ENCODE peak calls at places on chromosomes 13 and 19, in nine cellular contexts. B, S, Z, G, M, O, K, N and E are unnamed samples. For H3K4me1, the result is how much of the 10 kb centered on the place peaks cover.

GRCh38 chr13:42594577-42595571 is 20.9 kb downstream of the TNFSF11 start:
- DNase-seq in B (peak), S (peak), Z (no peak), G (peak), M (no peak), O (peak), K (peak), N (peak), E (peak)

GRCh38 chr19:11814707-11815050 is 606 bp downstream of the ZNF440 start:
- DNase-seq in B (no peak), S (peak), Z (no peak), G (peak), M (no peak), O (peak), K (peak), N (no peak), E (no peak)

GRCh38 chr13:27975579-27976361 is 6.7 kb upstream of the CDX2 start:
- DNase-seq in B (no peak), S (no peak), Z (no peak), G (no peak), M (no peak), O (no peak), K (no peak), N (peak), E (no peak)

GRCh38 chr13:79659161-79659560 is 178.2 kb downstream of the NDFIP2 start:
- DNase-seq in B (no peak), S (no peak), Z (no peak), G (peak), M (peak), O (peak), K (no peak), N (no peak), E (no peak)

GRCh38 chr13:53138369-53139036 is 109.9 kb downstream of the OLFM4 start:
- DNase-seq in B (no peak), S (peak), Z (peak), G (no peak), M (peak), O (no peak), K (peak), N (no peak), E (peak)

GRCh38 chr13:40236566-40237168 is 429.8 kb downstream of the FOXO1 start:
- DNase-seq in B (no peak), S (peak), Z (peak), G (no peak), M (peak), O (no peak), K (no peak), N (peak), E (no peak)

GRCh38 chr19:31560021-31560770 is 211.0 kb upstream of the TSHZ3 start:
- DNase-seq in B (no peak), S (peak), Z (no peak), G (no peak), M (no peak), O (peak), K (peak), N (no peak), E (no peak)

GRCh38 chr19:6378036-6378435 is 2.3 kb upstream of the PSPN start:
- DNase-seq in B (peak), S (peak), Z (no peak), G (no peak), M (no peak), O (peak), K (peak), N (no peak), E (no peak)

GRCh38 chr13:28406728-28407266 is 88.1 kb downstream of the FLT1 start:
- DNase-seq in B (no peak), S (no peak), Z (no peak), G (no peak), M (no peak), O (no peak), K (no peak), N (no peak), E (no peak)

GRCh38 chr13:47901451-47901850 is 99.6 kb downstream of the SUCLA2 start:
- DNase-seq in B (no peak), S (peak), Z (no peak), G (no peak), M (no peak), O (peak), K (peak), N (no peak), E (no peak)

GRCh38 chr13:32669030-32669646 is 82.9 kb downstream of the PDS5B start:
- DNase-seq in B (no peak), S (peak), Z (no peak), G (peak), M (no peak), O (peak), K (peak), N (no peak), E (no peak)

GRCh38 chr19:32748497-32748896 is 28.9 kb downstream of the TDRD12 start:
- DNase-seq in B (no peak), S (no peak), Z (no peak), G (no peak), M (no peak), O (no peak), K (no peak), N (no peak), E (no peak)

GRCh38 chr13:87674143-87674772 is 3.1 kb downstream of the SLITRK5 start:
- DNase-seq in B (no peak), S (no peak), Z (no peak), G (no peak), M (no peak), O (no peak), K (no peak), N (no peak), E (no peak)

DNA sequence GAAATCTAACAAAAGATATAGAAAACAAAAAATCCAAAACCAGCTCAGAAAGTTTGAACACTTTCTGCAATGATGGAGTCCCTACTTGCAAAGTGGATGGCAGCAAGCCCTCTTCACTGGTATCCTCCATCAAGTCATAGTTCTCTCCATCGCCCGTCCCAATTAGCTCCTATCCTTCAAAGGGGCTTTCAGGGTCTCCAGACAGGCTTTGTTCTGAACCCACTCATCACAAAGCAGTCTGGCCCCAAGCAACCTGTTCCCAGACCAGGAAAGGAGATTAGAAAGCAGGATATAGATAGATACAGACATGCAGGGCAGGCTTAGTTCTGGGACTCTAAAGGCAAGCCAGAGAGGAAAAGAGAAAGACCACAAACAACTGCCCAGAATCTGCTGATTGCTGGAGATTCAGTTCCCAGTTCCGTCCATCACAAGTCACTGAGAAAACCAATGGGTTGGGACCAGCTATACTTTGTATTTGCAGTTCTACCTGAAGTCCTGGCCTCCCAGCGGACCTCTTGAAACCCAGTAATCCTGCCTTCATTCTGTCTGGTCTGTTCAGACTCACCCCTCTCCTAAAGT is 47.2 kb upstream of the EPHX3 start:
- DNase-seq in B (no peak), S (no peak), Z (no peak), G (no peak), M (no peak), O (no peak), K (no peak), N (no peak), E (no peak)
- H3K4me1 ChIP-seq in B (under half), S (half or more), Z (half or more), G (half or more), M (half or more), O (under half), K (under half), N (half or more), E (under half)

GRCh38 chr19:7441468-7442146 is 47.2 kb downstream of the PEX11G start:
- DNase-seq in B (no peak), S (no peak), Z (no peak), G (no peak), M (no peak), O (no peak), K (no peak), N (no peak), E (no peak)

GRCh38 chr19:7445104-7445503 is 43.7 kb downstream of the PEX11G start:
- DNase-seq in B (no peak), S (no peak), Z (no peak), G (no peak), M (no peak), O (no peak), K (no peak), N (no peak), E (no peak)

GRCh38 chr19:7444042-7444441 is 44.8 kb downstream of the PEX11G start:
- DNase-seq in B (no peak), S (no peak), Z (no peak), G (no peak), M (no peak), O (no peak), K (no peak), N (no peak), E (no peak)

GRCh38 chr19:7440188-7440975 is 48.5 kb downstream of the PEX11G start:
- DNase-seq in B (peak), S (no peak), Z (no peak), G (no peak), M (no peak), O (no peak), K (no peak), N (no peak), E (peak)

GRCh38 chr19:7442423-7442822 is 46.4 kb downstream of the PEX11G start:
- DNase-seq in B (no peak), S (no peak), Z (peak), G (no peak), M (peak), O (no peak), K (no peak), N (no peak), E (no peak)
- H3K4me1 ChIP-seq in B (under half), S (under half), Z (under half), G (under half), M (under half), O (under half), K (under half), N (under half), E (under half)

GRCh38 chr13:106525865-106526264 is 9.6 kb downstream of the EFNB2 start:
- DNase-seq in B (no peak), S (no peak), Z (no peak), G (no peak), M (no peak), O (no peak), K (no peak), N (no peak), E (no peak)

GRCh38 chr13:106529415-106530208 is 5.8 kb downstream of the EFNB2 start:
- DNase-seq in B (no peak), S (no peak), Z (no peak), G (no peak), M (no peak), O (no peak), K (no peak), N (no peak), E (no peak)

GRCh38 chr13:106527806-106528205 is 7.7 kb downstream of the EFNB2 start:
- DNase-seq in B (no peak), S (no peak), Z (no peak), G (no peak), M (no peak), O (no peak), K (no peak), N (no peak), E (no peak)

GRCh38 chr13:106528711-106529414 is 6.6 kb downstream of the EFNB2 start:
- DNase-seq in B (no peak), S (no peak), Z (no peak), G (no peak), M (no peak), O (no peak), K (no peak), N (no peak), E (no peak)

DNA sequence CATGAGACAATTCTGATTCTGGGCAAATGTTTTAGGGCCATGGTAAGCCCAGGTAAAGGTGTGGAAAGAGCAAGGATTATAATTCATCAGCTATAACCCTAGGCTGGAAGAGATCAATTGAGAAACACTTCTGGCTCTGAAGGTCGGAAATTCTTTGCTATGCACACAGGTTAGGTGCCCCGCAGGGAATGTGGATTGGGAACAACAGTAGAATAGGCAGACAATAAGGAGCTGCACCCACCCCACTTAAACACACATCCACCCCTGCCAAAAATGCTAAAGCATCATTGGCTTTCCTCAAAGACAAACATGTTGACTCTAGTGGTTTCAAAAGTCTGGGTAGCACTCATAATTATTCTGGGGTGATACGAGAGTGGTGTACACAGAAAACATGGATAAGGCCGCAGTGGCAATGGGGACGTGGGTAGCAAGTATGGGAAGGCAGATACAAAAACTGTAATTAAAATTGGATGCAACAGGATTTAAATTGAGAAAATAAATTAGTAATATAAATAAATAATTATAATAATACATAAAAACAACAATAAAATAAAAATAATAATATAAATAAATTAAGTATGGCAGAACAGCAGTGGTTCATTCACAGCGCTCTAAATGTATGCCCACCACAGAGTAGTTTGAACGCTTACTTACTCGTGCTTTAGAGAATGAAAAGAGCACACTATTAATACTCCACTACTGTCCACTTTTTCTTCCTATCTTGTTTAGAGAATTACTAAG is 8.5 kb downstream of the EFNB2 start:
- DNase-seq in B (no peak), S (no peak), Z (no peak), G (no peak), M (no peak), O (no peak), K (no peak), N (no peak), E (no peak)
- H3K4me1 ChIP-seq in B (half or more), S (under half), Z (under half), G (under half), M (under half), O (under half), K (under half), N (under half), E (under half)

GRCh38 chr19:38673030-38673429 is 25.6 kb downstream of the ACTN4 start:
- DNase-seq in B (no peak), S (no peak), Z (no peak), G (no peak), M (no peak), O (no peak), K (no peak), N (no peak), E (no peak)
- H3K4me1 ChIP-seq in B (half or more), S (half or more), Z (half or more), G (half or more), M (half or more), O (under half), K (half or more), N (half or more), E (under half)

GRCh38 chr19:17751912-17752273 is 616 bp downstream of the FCHO1 start:
- DNase-seq in B (no peak), S (no peak), Z (no peak), G (no peak), M (no peak), O (no peak), K (no peak), N (no peak), E (no peak)
- H3K4me1 ChIP-seq in B (under half), S (under half), Z (under half), G (under half), M (under half), O (under half), K (under half), N (under half), E (under half)

DNA sequence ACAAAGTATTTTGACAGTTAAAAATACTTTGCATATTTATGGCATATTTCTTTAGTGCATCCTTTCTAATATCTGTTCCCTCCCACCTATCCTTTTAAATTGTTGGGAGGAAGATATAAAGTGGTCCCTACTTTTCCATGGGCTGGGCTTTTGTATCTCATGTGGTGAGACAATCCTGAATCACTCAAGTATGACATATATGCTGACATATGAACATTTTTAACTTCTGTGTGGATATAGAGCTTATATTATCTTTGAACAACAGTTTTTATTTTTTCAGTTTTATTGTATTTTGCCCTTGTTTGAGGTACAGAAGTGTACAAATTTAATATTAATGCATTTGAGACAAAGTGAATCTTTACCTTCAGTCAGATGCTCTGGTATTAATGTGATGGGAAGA is 3.4 kb downstream of the ZMYM2 start:
- DNase-seq in B (no peak), S (no peak), Z (no peak), G (no peak), M (no peak), O (no peak), K (peak), N (no peak), E (no peak)
- H3K4me1 ChIP-seq in B (under half), S (under half), Z (under half), G (under half), M (half or more), O (under half), K (under half), N (half or more), E (under half)

GRCh38 chr13:95677564-95678386 is 836 bp downstream of the DNAJC3 start:
- DNase-seq in B (no peak), S (peak), Z (no peak), G (peak), M (no peak), O (peak), K (peak), N (no peak), E (peak)

GRCh38 chr13:95676775-95677563 is at the start of gene DNAJC3:
- DNase-seq in B (peak), S (peak), Z (peak), G (peak), M (peak), O (peak), K (peak), N (peak), E (peak)

GRCh38 chr13:95678967-95679366 is 2.0 kb downstream of the DNAJC3 start:
- DNase-seq in B (no peak), S (no peak), Z (no peak), G (no peak), M (no peak), O (no peak), K (no peak), N (no peak), E (no peak)

GRCh38 chr13:95679722-95680121 is 2.8 kb downstream of the DNAJC3 start:
- DNase-seq in B (no peak), S (no peak), Z (no peak), G (no peak), M (no peak), O (no peak), K (no peak), N (no peak), E (no peak)

DNA sequence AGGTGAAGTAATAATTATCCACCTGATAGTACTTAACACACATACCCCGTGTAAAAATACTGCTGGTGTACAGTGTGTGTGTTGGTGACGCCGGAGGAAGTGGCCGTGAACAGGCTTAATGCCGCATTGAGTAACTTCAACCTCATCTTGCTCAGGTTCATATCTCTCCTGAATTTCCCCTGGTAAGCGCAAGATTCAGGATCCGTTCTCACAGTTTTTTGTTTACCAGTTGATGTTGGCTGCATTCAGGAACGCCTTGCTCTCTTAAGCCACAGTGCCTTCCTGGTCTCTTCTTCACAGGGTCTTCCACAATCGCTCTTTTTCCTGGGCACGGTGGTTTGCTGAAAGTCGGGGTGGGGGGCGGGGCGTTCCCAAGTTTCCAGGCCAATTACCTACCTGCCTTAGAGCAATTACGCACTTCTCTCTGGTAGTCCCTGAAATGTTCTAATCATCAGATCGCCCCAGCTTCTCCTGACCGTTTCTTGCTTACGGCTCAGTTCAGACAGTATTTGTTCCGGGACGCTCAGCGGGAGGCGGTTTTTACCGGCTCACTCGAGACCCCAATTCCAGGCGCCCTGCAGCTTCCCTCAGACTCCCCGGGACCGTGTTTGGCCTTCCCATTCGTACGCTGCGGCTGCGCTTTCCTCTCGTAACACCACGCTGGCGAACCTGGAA is 702 bp upstream of the DNAJC3 start:
- DNase-seq in B (no peak), S (peak), Z (no peak), G (peak), M (no peak), O (peak), K (peak), N (peak), E (peak)
- H3K4me1 ChIP-seq in B (under half), S (under half), Z (under half), G (under half), M (half or more), O (under half), K (under half), N (half or more), E (under half)

GRCh38 chr19:16380943-16381755 is 56.5 kb downstream of the KLF2 start:
- DNase-seq in B (no peak), S (no peak), Z (no peak), G (no peak), M (peak), O (no peak), K (no peak), N (peak), E (no peak)
- H3K4me1 ChIP-seq in B (under half), S (under half), Z (under half), G (under half), M (half or more), O (under half), K (under half), N (under half), E (under half)

GRCh38 chr19:4369109-4369887 is 25.9 kb downstream of the MPND start:
- DNase-seq in B (no peak), S (peak), Z (no peak), G (peak), M (peak), O (peak), K (no peak), N (no peak), E (peak)
- H3K4me1 ChIP-seq in B (under half), S (half or more), Z (half or more), G (under half), M (half or more), O (under half), K (under half), N (half or more), E (under half)

DNA sequence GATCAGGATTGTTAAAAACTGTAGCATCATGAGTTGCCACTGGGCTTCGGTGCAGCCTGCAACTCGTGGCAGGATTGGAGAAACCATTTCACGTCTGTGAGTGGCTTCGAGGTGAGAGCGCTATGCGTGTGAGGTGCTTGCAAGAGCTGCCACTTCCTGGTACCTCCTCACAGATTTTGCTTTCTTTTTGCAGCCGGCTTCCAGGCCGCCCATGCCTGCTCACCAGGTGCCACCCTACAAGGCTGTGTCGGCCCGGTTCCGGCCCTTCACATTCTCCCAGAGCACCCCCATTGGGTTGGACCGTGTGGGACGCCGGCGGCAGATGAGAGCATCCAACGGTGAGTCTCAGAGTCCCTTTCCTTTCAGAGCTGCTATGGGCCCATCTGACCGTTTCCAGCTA is 57.9 kb upstream of the C1QTNF9 start:
- DNase-seq in B (no peak), S (no peak), Z (no peak), G (no peak), M (no peak), O (no peak), K (no peak), N (no peak), E (no peak)
- H3K4me1 ChIP-seq in B (under half), S (under half), Z (under half), G (under half), M (under half), O (under half), K (under half), N (under half), E (under half)